ENCODE peak calls at places on chromosomes 11 and 22, in six cellular contexts. Q is endothelial cell; P is MV-4-11; B is coronary artery; H is stimulated activated CD4-positive, alpha-beta T cell treated with anti-CD3 and anti-CD28 coated beads, Interleukin-12 subunit alpha, Interleukin-12 subunit beta, amount 100 ng/mL, for 48 hours; W is germinal center. E is an unnamed sample.

GRCh38 chr22:19488285-19488684 is 8.6 kb downstream of the CDC45 start:
- DNase-seq in Q (no peak), P (no peak), B (no peak), H (no peak), W (no peak), E (no peak)

GRCh38 chr11:67546852-67547251 is 23.6 kb upstream of the CABP2 start:
- DNase-seq in Q (no peak), P (no peak), B (no peak), H (no peak), W (no peak), E (no peak)

GRCh38 chr11:26286472-26287066 is 45.4 kb upstream of the ANO3 start:
- DNase-seq in Q (peak), P (no peak), B (no peak), H (no peak), W (no peak), E (peak)

GRCh38 chr11:84890706-84891105 is 736.4 kb downstream of the DLG2 start:
- DNase-seq in Q (no peak), P (no peak), B (no peak), H (no peak), W (no peak), E (peak)

GRCh38 chr22:42473484-42474193 is 41.4 kb upstream of the NFAM1 start:
- DNase-seq in Q (peak), P (peak), B (no peak), H (no peak), W (peak), E (no peak)

GRCh38 chr11:101692980-101693379 is 109.2 kb upstream of the TRPC6 start:
- DNase-seq in Q (no peak), P (no peak), B (no peak), H (no peak), W (no peak), E (no peak)

GRCh38 chr22:21867528-21868266 is at the start of gene MAPK1:
- DNase-seq in Q (peak), P (peak), B (peak), H (peak), W (peak), E (peak)

GRCh38 chr22:20957118-20957690 is 9.9 kb upstream of the AIFM3 start:
- DNase-seq in Q (no peak), P (no peak), B (no peak), H (no peak), W (no peak), E (no peak)

GRCh38 chr11:11025087-11025486 is 167.2 kb upstream of the ZBED5 start:
- DNase-seq in Q (no peak), P (peak), B (no peak), H (no peak), W (no peak), E (no peak)

GRCh38 chr11:93474122-93474521 is 69.1 kb downstream of the SMCO4 start:
- DNase-seq in Q (no peak), P (no peak), B (no peak), H (no peak), W (no peak), E (no peak)

GRCh38 chr11:3984896-3985295 is 109.7 kb upstream of the RRM1 start:
- DNase-seq in Q (peak), P (no peak), B (no peak), H (no peak), W (no peak), E (no peak)

GRCh38 chr11:93933230-93933629 is 82.8 kb upstream of the VSTM5 start:
- DNase-seq in Q (no peak), P (no peak), B (no peak), H (no peak), W (no peak), E (no peak)

GRCh38 chr11:100709233-100709999 is 22.3 kb downstream of the ARHGAP42 start:
- DNase-seq in Q (no peak), P (no peak), B (no peak), H (no peak), W (no peak), E (no peak)

GRCh38 chr22:17115927-17116326 is 5.2 kb downstream of the TMEM121B start:
- DNase-seq in Q (no peak), P (no peak), B (no peak), H (no peak), W (no peak), E (no peak)